ENCODE peak calls at places on chromosomes 2 and 18, in six cellular contexts. A, W, S, L, O and I are unnamed samples.

GRCh38 chr18:76463872-76464271 is 31.2 kb downstream of the ZNF516 start:
- DNase-seq in O (no peak), L (no peak), S (no peak), A (no peak), W (no peak), I (no peak)

GRCh38 chr2:199310654-199311275 is 147.0 kb downstream of the SATB2 start:
- DNase-seq in A (no peak), W (no peak), L (no peak), O (no peak), S (no peak), I (no peak)

GRCh38 chr2:10331033-10331701 is 28.5 kb downstream of the HPCAL1 start:
- DNase-seq in O (peak), W (peak), S (peak), A (no peak), L (peak), I (peak)

GRCh38 chr2:118423776-118424175 is 335.5 kb downstream of the INSIG2 start:
- DNase-seq in A (no peak), L (no peak), O (no peak), W (no peak), S (no peak), I (peak)

GRCh38 chr2:19465965-19466364 is 107.5 kb upstream of the OSR1 start:
- DNase-seq in L (no peak), W (no peak), A (no peak), O (no peak), S (no peak), I (no peak)

GRCh38 chr2:219870023-219870422 is 242.6 kb downstream of the SLC4A3 start:
- DNase-seq in W (no peak), A (no peak), S (no peak), L (no peak), O (no peak), I (no peak)

GRCh38 chr18:8084160-8084559 is 517.0 kb downstream of the PTPRM start:
- DNase-seq in O (no peak), S (no peak), L (peak), W (peak), A (no peak), I (no peak)

GRCh38 chr2:217371681-217372297 is 511.9 kb upstream of the TNP1 start:
- DNase-seq in O (no peak), W (no peak), S (no peak), A (no peak), L (no peak), I (no peak)

GRCh38 chr18:28176933-28177827 is at the start of gene CDH2:
- DNase-seq in S (peak), A (no peak), L (peak), O (peak), W (no peak), I (peak)

GRCh38 chr18:50590625-50591024 is 30.7 kb downstream of the MAPK4 start:
- DNase-seq in A (no peak), O (no peak), L (no peak), S (no peak), W (no peak), I (no peak)

GRCh38 chr2:112147796-112148195 is 9.6 kb downstream of the FBLN7 start:
- DNase-seq in W (no peak), L (no peak), O (no peak), A (no peak), S (peak), I (no peak)

GRCh38 chr2:106142683-106143082 is 51.4 kb downstream of the UXS1 start:
- DNase-seq in A (no peak), W (no peak), L (no peak), O (no peak), S (no peak), I (no peak)

GRCh38 chr2:183543731-183544130 is 419.5 kb downstream of the NUP35 start:
- DNase-seq in A (no peak), O (peak), W (no peak), S (no peak), L (peak), I (no peak)

GRCh38 chr18:7132356-7133115 is 14.9 kb upstream of the LAMA1 start:
- DNase-seq in W (no peak), S (no peak), A (no peak), O (no peak), L (no peak), I (no peak)

GRCh38 chr2:152585830-152586484 is 131.3 kb downstream of the PRPF40A start:
- DNase-seq in L (no peak), O (no peak), S (no peak), A (no peak), W (no peak), I (no peak)

GRCh38 chr18:73365018-73365417 is 497.2 kb upstream of the NETO1 start:
- DNase-seq in O (no peak), A (no peak), L (no peak), W (no peak), S (no peak), I (no peak)

GRCh38 chr2:101679801-101680487 is 17.6 kb upstream of the MAP4K4 start:
- DNase-seq in O (no peak), S (no peak), A (no peak), W (no peak), L (no peak), I (no peak)

GRCh38 chr2:218036371-218036770 is 32.7 kb upstream of the RUFY4 start:
- DNase-seq in O (no peak), W (no peak), L (peak), A (no peak), S (no peak), I (no peak)

GRCh38 chr18:79563949-79564348 is 115.7 kb upstream of the CTDP1 start:
- DNase-seq in A (no peak), W (no peak), L (no peak), O (no peak), S (no peak), I (no peak)
- TF ChIP-seq POLR2AphosphoS5 in A (no peak), W (no peak), L (no peak), O (no peak), S (no peak), I (no peak)

GRCh38 chr2:66565291-66565690 is 130.4 kb downstream of the MEIS1 start:
- DNase-seq in A (no peak), O (no peak), L (no peak), W (no peak), S (no peak), I (no peak)
- TF ChIP-seq POLR2AphosphoS5 in A (no peak), O (no peak), L (no peak), W (no peak), S (no peak), I (no peak)

GRCh38 chr2:121898483-121898882 is 143.0 kb downstream of the TSN start:
- DNase-seq in S (no peak), A (no peak), O (no peak), W (no peak), L (no peak), I (no peak)
- TF ChIP-seq POLR2AphosphoS5 in S (no peak), A (no peak), O (no peak), W (no peak), L (no peak), I (no peak)

DNA sequence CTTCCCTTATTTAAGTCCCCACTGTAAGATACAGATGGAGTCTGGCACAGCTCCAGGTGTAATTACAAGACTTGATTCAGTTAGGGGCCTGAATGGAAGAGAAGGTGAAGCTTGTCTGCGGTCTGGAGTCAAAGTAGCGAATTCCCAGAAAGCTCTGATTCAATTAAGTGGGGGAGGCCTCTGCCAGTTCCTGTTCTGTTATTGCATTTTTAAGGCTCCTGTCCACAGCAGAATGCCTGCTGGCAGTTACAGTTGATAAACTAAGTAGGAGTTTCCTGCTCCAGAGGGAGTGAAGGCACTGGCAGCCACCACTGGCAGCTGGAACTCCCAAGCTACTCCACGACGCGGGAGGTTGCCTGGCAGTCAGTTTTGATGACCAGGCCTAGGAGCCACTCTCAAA is 181.1 kb downstream of the SOCS6 start:
- DNase-seq in O (no peak), A (no peak), W (no peak), L (no peak), S (no peak), I (no peak)
- TF ChIP-seq POLR2AphosphoS5 in O (no peak), A (no peak), W (no peak), L (no peak), S (no peak), I (no peak)

DNA sequence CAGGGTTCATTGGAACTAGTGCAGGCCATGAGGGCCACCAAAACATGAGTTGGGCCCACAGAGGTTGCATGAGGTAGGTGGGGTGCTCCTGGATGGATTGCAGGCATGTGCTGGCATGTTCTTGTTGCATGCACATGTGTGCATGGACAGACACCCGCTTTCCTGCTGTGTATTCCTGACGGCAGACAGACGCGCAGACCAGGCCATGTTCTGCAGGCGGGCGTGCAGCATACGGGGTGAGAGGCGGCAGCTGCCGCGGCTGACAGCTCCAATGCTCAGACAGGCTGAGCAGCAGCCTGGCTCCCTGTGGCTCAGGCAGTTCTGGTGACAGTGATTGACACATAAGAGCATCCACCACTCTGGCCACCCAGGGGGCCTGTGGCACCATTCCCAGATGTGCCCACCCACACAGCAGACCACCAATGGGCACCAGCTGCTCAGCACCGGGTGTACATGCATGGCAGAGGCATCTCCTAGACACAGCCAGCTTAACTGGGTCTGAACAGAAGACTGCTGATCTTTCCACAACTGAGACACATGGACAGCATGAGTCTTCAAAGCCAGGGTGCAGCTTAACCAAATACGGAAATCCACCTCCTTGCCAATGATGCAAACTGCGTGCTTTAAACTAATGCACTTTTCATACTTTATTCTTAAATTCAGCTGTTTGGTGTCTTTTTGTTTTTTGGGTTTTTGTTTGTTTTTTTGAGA is 21.2 kb downstream of the HS1BP3 start:
- DNase-seq in W (no peak), S (no peak), L (no peak), O (no peak), A (no peak), I (peak)
- TF ChIP-seq POLR2AphosphoS5 in W (no peak), S (no peak), L (no peak), O (no peak), A (no peak), I (no peak)

DNA sequence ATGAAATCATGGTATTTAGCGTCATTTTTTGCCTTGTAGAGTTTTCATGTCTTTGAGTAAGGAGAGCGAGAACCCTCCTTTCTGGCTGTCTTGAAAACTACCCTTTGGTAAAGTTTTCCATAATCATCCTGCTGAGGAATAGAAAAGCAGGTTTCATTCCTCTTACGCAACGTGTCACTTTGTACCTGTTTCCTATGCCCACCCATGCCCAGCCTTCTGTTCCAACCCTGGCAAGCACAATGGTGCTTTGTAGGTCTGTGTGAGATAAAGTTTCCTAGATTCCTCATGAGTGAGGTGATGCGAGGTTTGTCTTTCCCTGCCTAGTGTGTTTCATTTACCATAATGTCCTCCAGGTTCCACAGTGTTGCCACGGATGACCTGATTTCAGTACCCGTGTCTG is 29.3 kb downstream of the CCDC74A start:
- DNase-seq in S (no peak), A (no peak), O (no peak), L (no peak), W (no peak), I (no peak)
- TF ChIP-seq POLR2AphosphoS5 in S (no peak), A (no peak), O (no peak), L (no peak), W (no peak), I (no peak)

GRCh38 chr18:9771261-9771976 is 63.3 kb downstream of the RAB31 start:
- DNase-seq in L (peak), O (peak), W (peak), A (no peak), S (peak), I (peak)

GRCh38 chr18:9771977-9772660 is 64.0 kb downstream of the RAB31 start:
- DNase-seq in S (no peak), A (no peak), L (no peak), W (peak), O (no peak), I (peak)

GRCh38 chr18:9774150-9774549 is 66.0 kb downstream of the RAB31 start:
- DNase-seq in A (no peak), S (no peak), O (no peak), L (peak), W (no peak), I (no peak)

GRCh38 chr18:9772847-9773677 is 65.0 kb downstream of the RAB31 start:
- DNase-seq in S (no peak), W (no peak), A (no peak), O (no peak), L (no peak), I (no peak)

DNA sequence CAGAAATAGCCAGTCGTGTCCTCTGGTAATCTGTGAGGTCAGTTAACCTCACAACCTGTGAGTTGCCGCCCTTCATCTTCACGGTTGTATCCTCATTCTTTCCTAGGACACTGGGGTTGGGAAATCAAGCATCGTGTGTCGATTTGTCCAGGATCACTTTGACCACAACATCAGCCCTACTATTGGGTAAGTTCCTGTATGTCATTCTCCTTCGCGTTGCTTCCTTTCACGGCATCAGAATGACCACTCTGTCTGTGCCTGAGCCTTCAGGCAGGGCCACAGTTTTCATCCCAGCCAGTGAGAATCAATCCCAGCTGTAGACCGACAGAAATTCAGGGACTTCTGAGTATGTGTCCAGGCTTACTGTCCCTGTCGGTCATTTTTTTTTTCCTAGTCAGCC is 67.1 kb downstream of the RAB31 start:
- DNase-seq in W (peak), A (no peak), L (no peak), S (no peak), O (no peak), I (peak)
- TF ChIP-seq POLR2AphosphoS5 in W (peak), A (no peak), L (no peak), S (peak), O (no peak), I (peak)

DNA sequence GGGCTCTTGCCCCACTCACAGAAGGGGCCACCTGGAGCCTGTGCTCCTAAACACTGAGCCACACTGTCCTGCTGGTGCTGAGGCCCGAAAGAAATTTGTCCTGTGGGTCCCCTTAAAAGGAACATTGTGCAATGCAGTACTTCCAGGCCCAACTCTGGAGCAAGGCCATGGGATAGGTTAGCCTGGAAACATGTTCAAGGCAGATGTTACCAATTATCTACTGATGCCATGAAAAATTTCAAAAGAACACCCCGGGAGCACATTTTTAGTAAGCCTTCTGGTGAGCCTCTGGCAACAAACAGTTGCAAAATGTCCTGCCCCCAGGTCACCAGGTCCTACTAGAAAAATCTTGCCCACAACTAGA is 12.3 kb upstream of the PTMA start:
- DNase-seq in W (no peak), L (no peak), S (no peak), O (no peak), A (peak), I (no peak)
- TF ChIP-seq POLR2AphosphoS5 in W (no peak), L (no peak), S (no peak), O (no peak), A (no peak), I (no peak)

GRCh38 chr2:44087037-44087713 is 81.5 kb upstream of the PPM1B start:
- DNase-seq in S (peak), W (peak), A (no peak), L (peak), O (peak), I (peak)
- TF ChIP-seq POLR2AphosphoS5 in S (no peak), W (no peak), A (no peak), L (no peak), O (no peak), I (no peak)